ENCODE peak calls at places on chromosomes 16 and 17, in seven cellular contexts. L is progenitor cell of endocrine pancreas; U is NCI-H69; P is effector memory CD8-positive, alpha-beta T cell; B is EH; J is T-helper 22 cell; V is gastrocnemius medialis. I is an unnamed sample.

GRCh38 chr16:4052801-4053662 is 63.2 kb downstream of the ADCY9 start:
- DNase-seq in B (peak; percentile 85), J (no peak), V (peak; percentile 97), P (no peak), L (no peak), U (peak; percentile 18), I (peak; percentile 98)

GRCh38 chr17:80270836-80271235 is 10.2 kb downstream of the RNF213 start:
- DNase-seq in V (no peak), B (peak; percentile 42), L (peak; percentile 39), U (no peak), P (no peak), J (no peak), I (no peak)

GRCh38 chr16:84144301-84144858 is 597 bp downstream of the HSDL1 start:
- DNase-seq in P (peak; percentile 33), V (no peak), L (peak; percentile 19), J (peak; percentile 40), U (peak; percentile 34), B (peak; percentile 33), I (peak; percentile 14)

GRCh38 chr17:80225230-80225629 is 5.0 kb downstream of the SLC26A11 start:
- DNase-seq in L (no peak), V (no peak), P (no peak), U (peak; percentile 16), B (no peak), J (no peak), I (no peak)

GRCh38 chr16:23128056-23128455 is 21.2 kb downstream of the USP31 start:
- DNase-seq in V (no peak), J (no peak), U (no peak), B (no peak), L (no peak), P (no peak), I (no peak)

GRCh38 chr16:81879625-81880024 is 100.5 kb downstream of the PLCG2 start:
- DNase-seq in J (no peak), P (no peak), B (no peak), L (no peak), U (no peak), V (no peak), I (no peak)

GRCh38 chr16:85553436-85554113 is 59.5 kb upstream of the GSE1 start:
- DNase-seq in B (peak; percentile 68), P (peak; percentile 56), L (peak; percentile 68), U (peak; percentile 87), V (peak; percentile 59), J (no peak), I (peak; percentile 54)

GRCh38 chr16:14473488-14473887 is 156.6 kb downstream of the PARN start:
- DNase-seq in L (no peak), P (no peak), J (no peak), U (no peak), V (no peak), B (no peak), I (no peak)

GRCh38 chr16:85891776-85892166 is 7.2 kb upstream of the IRF8 start:
- DNase-seq in B (no peak), L (no peak), V (no peak), J (no peak), U (peak; percentile 3), P (no peak), I (no peak)

GRCh38 chr17:56441331-56441730 is 152.2 kb upstream of the NOG start:
- DNase-seq in B (peak; percentile 87), P (no peak), L (no peak), V (no peak), J (no peak), U (no peak), I (no peak)

GRCh38 chr16:52500963-52501362 is 46.0 kb downstream of the TOX3 start:
- DNase-seq in J (no peak), V (no peak), B (no peak), U (no peak), L (no peak), P (no peak), I (no peak)

GRCh38 chr17:79290726-79291125 is 216.1 kb downstream of the ENGASE start:
- DNase-seq in L (no peak), P (no peak), J (no peak), B (no peak), V (no peak), U (no peak), I (no peak)

GRCh38 chr16:55933038-55933437 is 57.9 kb upstream of the CES5A start:
- DNase-seq in V (no peak), P (no peak), B (no peak), J (no peak), U (no peak), L (no peak), I (no peak)

GRCh38 chr17:5705081-5705875 is 121.0 kb upstream of the NLRP1 start:
- DNase-seq in P (no peak), L (no peak), U (peak; percentile 4), B (peak; percentile 21), V (no peak), J (no peak), I (no peak)

GRCh38 chr17:17167356-17167755 is 38.8 kb downstream of the PLD6 start:
- DNase-seq in L (no peak), V (no peak), J (no peak), P (no peak), B (no peak), U (no peak), I (no peak)

GRCh38 chr16:53893731-53894435 is 189.9 kb downstream of the FTO start:
- DNase-seq in L (no peak), V (peak; percentile 30), B (peak; percentile 84), U (peak; percentile 85), P (no peak), J (no peak), I (no peak)

GRCh38 chr17:65509032-65509431 is 52.4 kb downstream of the AXIN2 start:
- DNase-seq in P (no peak), J (no peak), V (no peak), U (no peak), B (no peak), L (no peak), I (no peak)

GRCh38 chr17:38510424-38511125 is 82.3 kb downstream of the ARHGAP23 start:
- DNase-seq in B (peak; percentile 54), P (no peak), U (no peak), V (no peak), J (no peak), L (peak; percentile 39), I (no peak)

GRCh38 chr17:1641065-1641403 is 4.5 kb downstream of the SCARF1 start:
- DNase-seq in U (no peak), V (no peak), B (no peak), J (no peak), P (no peak), L (no peak), I (no peak)

GRCh38 chr16:83533193-83533592 is 274.6 kb upstream of the HSBP1 start:
- DNase-seq in U (peak; percentile 59), J (no peak), P (no peak), B (peak; percentile 79), L (no peak), V (no peak), I (peak; percentile 68)

GRCh38 chr16:84514874-84515835 is 10.7 kb upstream of the MEAK7 start:
- DNase-seq in L (no peak), J (peak; percentile 73), U (no peak), B (no peak), P (peak; percentile 76), V (no peak), I (peak; percentile 51)

GRCh38 chr17:57357830-57358426 is 101.6 kb downstream of the MSI2 start:
- DNase-seq in U (no peak), L (no peak), P (no peak), J (no peak), B (no peak), V (no peak), I (no peak)

GRCh38 chr16:17166095-17166494 is 304.7 kb downstream of the XYLT1 start:
- DNase-seq in P (no peak), L (no peak), B (peak; percentile 30), V (no peak), J (no peak), U (no peak), I (no peak)

GRCh38 chr16:23362460-23363317 is 60.6 kb downstream of the SCNN1B start:
- DNase-seq in J (no peak), U (peak; percentile 88), B (no peak), V (peak; percentile 64), P (no peak), L (no peak), I (peak; percentile 67)

GRCh38 chr17:63446981-63447687 is 1.0 kb upstream of the CYB561 start:
- DNase-seq in L (no peak), B (no peak), J (peak; percentile 56), P (peak; percentile 24), U (peak; percentile 91), V (no peak), I (peak; percentile 67)

GRCh38 chr17:7258731-7259554 is 3.3 kb downstream of the CLDN7 start:
- DNase-seq in P (no peak), U (no peak), L (no peak), V (no peak), J (no peak), B (peak; percentile 49), I (no peak)

GRCh38 chr17:81250286-81251090 is 11.4 kb downstream of the NDUFAF8 start:
- DNase-seq in U (peak; percentile 76), B (no peak), J (no peak), V (no peak), P (no peak), L (no peak), I (peak; percentile 42)

GRCh38 chr17:78366109-78366848 is 6.4 kb upstream of the SOCS3 start:
- DNase-seq in V (no peak), J (no peak), U (no peak), L (no peak), P (no peak), B (peak; percentile 67), I (no peak)

GRCh38 chr17:75743625-75744206 is 21.3 kb downstream of the GALK1 start:
- DNase-seq in P (no peak), J (no peak), V (no peak), L (no peak), B (no peak), U (no peak), I (no peak)

GRCh38 chr17:3867606-3868005 is 21.6 kb upstream of the NCBP3 start:
- DNase-seq in B (no peak), J (no peak), V (no peak), P (no peak), L (no peak), U (no peak), I (no peak)

GRCh38 chr17:35730400-35731005 is 936 bp upstream of the RASL10B start:
- DNase-seq in B (peak; percentile 43), L (no peak), J (no peak), U (no peak), V (no peak), P (no peak), I (no peak)

GRCh38 chr16:29694384-29695195 is 15.6 kb downstream of the QPRT start:
- DNase-seq in U (peak; percentile 48), P (no peak), J (no peak), V (peak; percentile 59), B (no peak), L (no peak), I (no peak)

GRCh38 chr17:39568710-39569109 is 39.0 kb downstream of the NEUROD2 start:
- DNase-seq in J (no peak), B (no peak), V (no peak), U (no peak), L (no peak), P (no peak), I (no peak)

GRCh38 chr17:70355185-70355584 is 185.9 kb downstream of the KCNJ2 start:
- DNase-seq in L (no peak), P (no peak), B (no peak), U (no peak), V (no peak), J (no peak), I (no peak)